ENCODE peak calls at places on chromosomes 7 and 10, in nine cellular contexts. A, R, W, G, B, Y, I, K and E are unnamed samples.

GRCh38 chr7:4028221-4028620 is 653.9 kb upstream of the FOXK1 start:
- DNase-seq in A (no peak), R (no peak), W (no peak), G (no peak), B (no peak), Y (no peak), I (no peak), K (no peak), E (no peak)

GRCh38 chr10:99612167-99612831 is 7.9 kb downstream of the SLC25A28 start:
- DNase-seq in A (peak; percentile 12), R (peak; percentile 27), W (no peak), G (no peak), B (no peak), Y (peak; percentile 48), I (peak; percentile 48), K (no peak), E (no peak)

GRCh38 chr10:13708256-13708990 is 121.7 kb downstream of the PRPF18 start:
- DNase-seq in A (peak; percentile 52), R (no peak), W (no peak), G (no peak), B (no peak), Y (no peak), I (no peak), K (no peak), E (peak; percentile 94)

GRCh38 chr7:100538654-100539435 is at the start of gene AGFG2:
- DNase-seq in A (peak; percentile 98), R (peak; percentile 100), W (peak; percentile 100), G (peak; percentile 100), B (peak; percentile 100), Y (peak; percentile 100), I (peak; percentile 99), K (peak; percentile 100), E (peak; percentile 100)

GRCh38 chr10:4213441-4213840 is 428.4 kb upstream of the KLF6 start:
- DNase-seq in A (no peak), R (no peak), W (no peak), G (no peak), B (no peak), Y (no peak), I (no peak), K (no peak), E (no peak)

GRCh38 chr7:148395990-148396716 is 194.4 kb upstream of the C7orf33 start:
- DNase-seq in A (no peak), R (no peak), W (no peak), G (no peak), B (no peak), Y (no peak), I (no peak), K (no peak), E (no peak)

GRCh38 chr7:14767716-14768425 is 134.7 kb downstream of the DGKB start:
- DNase-seq in A (no peak), R (no peak), W (no peak), G (no peak), B (no peak), Y (no peak), I (no peak), K (no peak), E (no peak)

GRCh38 chr7:148108381-148108780 is 482.2 kb upstream of the C7orf33 start:
- DNase-seq in A (no peak), R (no peak), W (no peak), G (no peak), B (no peak), Y (no peak), I (no peak), K (no peak), E (no peak)

GRCh38 chr10:7015457-7015856 is 395.4 kb downstream of the SFMBT2 start:
- DNase-seq in A (no peak), R (no peak), W (no peak), G (no peak), B (no peak), Y (no peak), I (no peak), K (no peak), E (no peak)

GRCh38 chr7:45189151-45189970 is 31.8 kb downstream of the RAMP3 start:
- DNase-seq in A (no peak), R (no peak), W (no peak), G (peak; percentile 46), B (no peak), Y (no peak), I (no peak), K (no peak), E (no peak)

GRCh38 chr7:158029431-158029938 is 558.1 kb downstream of the PTPRN2 start:
- DNase-seq in A (no peak), R (no peak), W (no peak), G (peak; percentile 6), B (no peak), Y (no peak), I (no peak), K (no peak), E (no peak)

GRCh38 chr7:123151443-123151842 is 48.3 kb downstream of the SLC13A1 start:
- DNase-seq in A (no peak), R (no peak), W (no peak), G (no peak), B (no peak), Y (no peak), I (no peak), K (no peak), E (no peak)

GRCh38 chr7:27377988-27378387 is 135.4 kb downstream of the EVX1 start:
- DNase-seq in A (no peak), R (peak; percentile 20), W (no peak), G (no peak), B (no peak), Y (no peak), I (no peak), K (no peak), E (no peak)

GRCh38 chr10:3764626-3765375 is 20.2 kb downstream of the KLF6 start:
- DNase-seq in A (peak; percentile 21), R (no peak), W (no peak), G (no peak), B (no peak), Y (no peak), I (no peak), K (no peak), E (no peak)

GRCh38 chr7:111756687-111757178 is 194.4 kb upstream of the IMMP2L start:
- DNase-seq in A (peak; percentile 70), R (no peak), W (no peak), G (peak; percentile 77), B (peak; percentile 80), Y (peak; percentile 38), I (no peak), K (peak; percentile 36), E (no peak)

GRCh38 chr10:1938317-1938716 is 201.0 kb upstream of the ADARB2 start:
- DNase-seq in A (no peak), R (no peak), W (no peak), G (no peak), B (no peak), Y (no peak), I (no peak), K (no peak), E (no peak)

GRCh38 chr10:79385804-79386531 is 38.7 kb downstream of the PPIF start:
- DNase-seq in A (no peak), R (no peak), W (no peak), G (peak; percentile 55), B (peak; percentile 41), Y (no peak), I (no peak), K (peak; percentile 11), E (peak; percentile 33)

GRCh38 chr7:106306256-106306655 is 21.5 kb upstream of the NAMPT start:
- DNase-seq in A (no peak), R (no peak), W (no peak), G (no peak), B (no peak), Y (no peak), I (no peak), K (no peak), E (no peak)

GRCh38 chr7:110921478-110922210 is 169.3 kb upstream of the LRRN3 start:
- DNase-seq in A (peak; percentile 36), R (no peak), W (no peak), G (no peak), B (no peak), Y (no peak), I (no peak), K (no peak), E (no peak)

DNA sequence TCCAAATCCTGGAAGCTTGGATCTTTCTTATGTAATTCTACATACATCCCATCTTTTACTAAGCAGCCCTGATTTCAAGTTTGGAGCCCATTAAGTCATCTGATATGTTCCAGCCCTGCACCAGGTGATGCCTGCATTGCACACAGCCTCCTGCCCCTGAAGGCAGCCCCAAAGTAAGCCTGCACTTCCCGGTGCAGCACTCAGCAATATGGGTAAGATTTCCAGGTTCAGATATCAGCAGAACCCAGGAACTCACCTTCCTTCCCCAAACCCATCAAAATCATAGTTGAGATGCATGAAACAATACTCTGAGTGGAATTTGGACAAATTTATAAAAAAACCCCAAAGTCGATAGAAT is 333 bp upstream of the DDC start:
- DNase-seq in A (no peak), R (no peak), W (no peak), G (no peak), B (no peak), Y (no peak), I (no peak), K (no peak), E (no peak)
- H3K4me1 ChIP-seq in A (no peaks in the 10 kb centered on the region), R (peaks cover 18% of the 10 kb centered on the region), W (no peaks in the 10 kb centered on the region), G (peaks cover 4% of the 10 kb centered on the region), B (no peaks in the 10 kb centered on the region), Y (no peaks in the 10 kb centered on the region), I (no peaks in the 10 kb centered on the region), K (no peaks in the 10 kb centered on the region), E (peaks cover 15% of the 10 kb centered on the region)

GRCh38 chr10:52485486-52485885 is 171.4 kb downstream of the DKK1 start:
- DNase-seq in A (no peak), R (no peak), W (no peak), G (no peak), B (no peak), Y (no peak), I (no peak), K (no peak), E (no peak)
- H3K4me1 ChIP-seq in A (peaks cover 20% of the 10 kb centered on the region), R (no peaks in the 10 kb centered on the region), W (no peaks in the 10 kb centered on the region), G (peaks cover 3% of the 10 kb centered on the region), B (no peaks in the 10 kb centered on the region), Y (no peaks in the 10 kb centered on the region), I (peaks cover 4% of the 10 kb centered on the region), K (peaks cover 9% of the 10 kb centered on the region), E (peaks cover 27% of the 10 kb centered on the region)

GRCh38 chr10:70432101-70432500 is 9.4 kb downstream of the NODAL start:
- DNase-seq in A (peak; percentile 25), R (no peak), W (no peak), G (no peak), B (no peak), Y (peak; percentile 60), I (no peak), K (peak; percentile 37), E (peak; percentile 39)
- H3K4me1 ChIP-seq in A (peaks cover 5% of the 10 kb centered on the region), R (no peaks in the 10 kb centered on the region), W (peaks cover 28% of the 10 kb centered on the region), G (peaks cover 37% of the 10 kb centered on the region), B (peaks cover 4% of the 10 kb centered on the region), Y (peaks cover 49% of the 10 kb centered on the region), I (no peaks in the 10 kb centered on the region), K (peaks cover 40% of the 10 kb centered on the region), E (peaks cover 14% of the 10 kb centered on the region)

DNA sequence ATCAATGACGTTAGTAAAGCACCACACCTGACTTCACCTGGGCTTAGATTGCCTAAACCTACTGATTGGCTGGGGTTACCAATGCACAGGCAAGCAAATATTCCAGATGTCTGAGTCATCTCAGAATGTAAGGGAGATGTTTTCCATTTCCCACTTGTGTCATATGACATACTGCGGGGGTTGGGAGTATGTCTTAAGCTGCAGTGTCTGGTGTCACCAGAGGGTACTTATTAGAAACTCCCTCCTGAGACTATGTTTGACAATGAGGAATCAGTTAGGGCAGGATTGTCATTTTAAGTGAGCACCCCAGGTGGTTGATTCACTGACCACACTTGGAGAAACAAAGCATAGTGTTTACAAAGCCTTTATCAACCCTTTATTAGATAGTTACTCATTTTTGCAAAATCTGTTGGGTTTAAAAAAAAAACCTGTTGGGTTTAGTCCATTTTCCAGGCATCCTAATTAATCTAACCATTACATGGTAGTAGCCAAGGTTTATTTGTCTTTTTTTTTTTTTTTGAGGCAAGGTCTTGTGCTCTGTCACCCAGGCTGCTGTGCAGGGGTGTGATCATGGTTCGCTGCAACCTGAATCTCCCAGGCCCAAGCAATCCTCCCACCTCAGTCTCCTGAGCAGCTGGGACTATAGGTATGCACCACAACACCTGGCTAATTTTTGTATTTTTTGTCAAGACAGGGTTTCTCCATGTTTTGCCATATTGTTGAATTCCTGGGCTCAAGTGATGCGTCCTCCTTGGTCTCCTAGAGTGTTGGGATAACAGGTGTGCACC is 72.5 kb downstream of the CDK6 start:
- DNase-seq in A (peak; percentile 89), R (peak; percentile 54), W (no peak), G (no peak), B (no peak), Y (no peak), I (no peak), K (no peak), E (peak; percentile 82)
- H3K4me1 ChIP-seq in A (peaks cover 57% of the 10 kb centered on the region), R (peaks cover 42% of the 10 kb centered on the region), W (no peaks in the 10 kb centered on the region), G (peaks cover 13% of the 10 kb centered on the region), B (peaks cover 4% of the 10 kb centered on the region), Y (peaks cover 30% of the 10 kb centered on the region), I (peaks cover 44% of the 10 kb centered on the region), K (peaks cover 37% of the 10 kb centered on the region), E (peaks cover 62% of the 10 kb centered on the region)